ENCODE peak calls at places on chromosomes 4 and X, in six cellular contexts. C is IMR-90, Y is mesenchymal stem cell, M is H9, Q is neuronal stem cell, R is mesendoderm. N is an unnamed sample. For H3K4me1, the result is how much of the 10 kb centered on the place peaks cover.

GRCh38 chrX:99394450-99394849 is 1015.6 kb downstream of the PCDH19 start:
- DNase-seq in C (no peak), Y (no peak), M (peak), Q (no peak), R (peak), N (no peak)

GRCh38 chr4:179196511-179196910 is 1754.3 kb upstream of the AGA start:
- DNase-seq in C (peak), Y (peak), M (no peak), Q (no peak), R (peak), N (no peak)

GRCh38 chr4:6277139-6277802 is 7.6 kb downstream of the WFS1 start:
- DNase-seq in C (no peak), Y (no peak), M (no peak), Q (no peak), R (no peak), N (no peak)

GRCh38 chr4:86035688-86036087 is 324.2 kb downstream of the MAPK10 start:
- DNase-seq in C (peak), Y (no peak), M (no peak), Q (no peak), R (no peak), N (peak)

GRCh38 chr4:153497988-153498967 is 32.1 kb downstream of the TMEM131L start:
- DNase-seq in C (peak), Y (no peak), M (no peak), Q (no peak), R (peak), N (no peak)

GRCh38 chrX:119756926-119757635 is 1.3 kb upstream of the SOWAHD start:
- DNase-seq in C (no peak), Y (no peak), M (peak), Q (no peak), R (peak), N (no peak)

GRCh38 chr4:77433102-77433733 is 172.4 kb upstream of the CXCL13 start:
- DNase-seq in C (peak), Y (peak), M (peak), Q (peak), R (peak), N (peak)

GRCh38 chr4:52856802-52857201 is 5.3 kb upstream of the RASL11B start:
- DNase-seq in C (no peak), Y (no peak), M (no peak), Q (no peak), R (no peak), N (no peak)

GRCh38 chrX:63275127-63275526 is 76.0 kb downstream of the SPIN4 start:
- DNase-seq in C (peak), Y (peak), M (peak), Q (no peak), R (peak), N (peak)

GRCh38 chr4:113181289-113182007 is 132.0 kb downstream of the ANK2 start:
- DNase-seq in C (no peak), Y (no peak), M (no peak), Q (no peak), R (no peak), N (no peak)

GRCh38 chrX:16832301-16832700 is 37.9 kb downstream of the RBBP7 start:
- DNase-seq in C (peak), Y (no peak), M (no peak), Q (no peak), R (peak), N (no peak)

GRCh38 chrX:119488749-119489148 is 20.5 kb downstream of the SLC25A5 start:
- DNase-seq in C (peak), Y (peak), M (no peak), Q (no peak), R (peak), N (peak)

GRCh38 chr4:87236851-87237250 is 16.4 kb upstream of the KLHL8 start:
- DNase-seq in C (no peak), Y (peak), M (no peak), Q (no peak), R (no peak), N (peak)

GRCh38 chr4:16337936-16338335 is 111.7 kb upstream of the TAPT1 start:
- DNase-seq in C (no peak), Y (no peak), M (no peak), Q (no peak), R (no peak), N (no peak)

GRCh38 chrX:113906168-113906567 is 677.7 kb upstream of the HTR2C start:
- DNase-seq in C (no peak), Y (peak), M (no peak), Q (no peak), R (no peak), N (no peak)

GRCh38 chr4:186755550-186756519 is 32.2 kb upstream of the FAT1 start:
- DNase-seq in C (peak), Y (no peak), M (no peak), Q (no peak), R (no peak), N (no peak)

DNA sequence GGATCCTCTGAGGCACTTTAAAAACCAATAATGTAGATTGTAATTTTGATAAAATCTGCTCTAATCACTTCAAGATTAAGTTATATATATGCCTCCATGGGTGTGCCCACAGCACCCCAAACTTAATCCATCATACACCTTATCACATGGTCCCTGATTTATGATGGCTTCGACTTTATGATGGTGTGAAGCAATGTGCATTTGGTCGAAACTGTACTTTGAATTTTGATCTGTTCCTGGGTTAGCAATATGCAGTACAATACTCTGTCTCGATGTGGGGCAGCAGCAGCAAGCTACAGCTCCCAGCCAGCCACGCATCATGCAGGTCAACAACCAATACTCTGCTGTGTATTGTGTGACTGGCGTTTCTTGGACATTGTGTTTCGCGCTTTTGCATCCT is 62.5 kb downstream of the MCUB start:
- DNase-seq in C (no peak), Y (no peak), M (no peak), Q (no peak), R (no peak), N (no peak)
- H3K23ac ChIP-seq in C (no peak), Y (peak), M (no peak), Q (no peak), R (no peak), N (no peak)

GRCh38 chr4:164871673-164872072 is 5.3 kb upstream of the APELA start:
- DNase-seq in C (no peak), Y (no peak), M (no peak), Q (no peak), R (no peak), N (no peak)
- H3K18ac ChIP-seq in C (no peak), Y (no peak), M (no peak), Q (no peak), R (no peak), N (no peak)

GRCh38 chr4:102527695-102528094 is 26.5 kb downstream of the NFKB1 start:
- DNase-seq in C (no peak), Y (peak), M (no peak), Q (no peak), R (no peak), N (no peak)

GRCh38 chr4:102524691-102525090 is 23.5 kb downstream of the NFKB1 start:
- DNase-seq in C (no peak), Y (no peak), M (no peak), Q (no peak), R (no peak), N (no peak)

GRCh38 chr4:102526532-102526931 is 25.4 kb downstream of the NFKB1 start:
- DNase-seq in C (no peak), Y (no peak), M (no peak), Q (no peak), R (no peak), N (no peak)

GRCh38 chr4:102525099-102525498 is 23.9 kb downstream of the NFKB1 start:
- DNase-seq in C (peak), Y (peak), M (no peak), Q (no peak), R (no peak), N (peak)

GRCh38 chr4:102525556-102525955 is 24.4 kb downstream of the NFKB1 start:
- DNase-seq in C (no peak), Y (no peak), M (no peak), Q (no peak), R (no peak), N (no peak)
- H3K4me1 ChIP-seq in C (under half), Y (under half), M (under half), Q (under half), R (under half), N (under half)

GRCh38 chr4:145414224-145414623 is 67.4 kb upstream of the SMAD1 start:
- DNase-seq in C (no peak), Y (no peak), M (no peak), Q (no peak), R (no peak), N (no peak)

GRCh38 chr4:145420595-145421214 is 60.9 kb upstream of the SMAD1 start:
- DNase-seq in C (no peak), Y (no peak), M (no peak), Q (no peak), R (no peak), N (peak)

GRCh38 chr4:145423017-145423708 is 58.5 kb upstream of the SMAD1 start:
- DNase-seq in C (no peak), Y (no peak), M (no peak), Q (no peak), R (no peak), N (peak)

GRCh38 chr4:145418739-145419138 is 62.9 kb upstream of the SMAD1 start:
- DNase-seq in C (no peak), Y (no peak), M (no peak), Q (no peak), R (no peak), N (no peak)

DNA sequence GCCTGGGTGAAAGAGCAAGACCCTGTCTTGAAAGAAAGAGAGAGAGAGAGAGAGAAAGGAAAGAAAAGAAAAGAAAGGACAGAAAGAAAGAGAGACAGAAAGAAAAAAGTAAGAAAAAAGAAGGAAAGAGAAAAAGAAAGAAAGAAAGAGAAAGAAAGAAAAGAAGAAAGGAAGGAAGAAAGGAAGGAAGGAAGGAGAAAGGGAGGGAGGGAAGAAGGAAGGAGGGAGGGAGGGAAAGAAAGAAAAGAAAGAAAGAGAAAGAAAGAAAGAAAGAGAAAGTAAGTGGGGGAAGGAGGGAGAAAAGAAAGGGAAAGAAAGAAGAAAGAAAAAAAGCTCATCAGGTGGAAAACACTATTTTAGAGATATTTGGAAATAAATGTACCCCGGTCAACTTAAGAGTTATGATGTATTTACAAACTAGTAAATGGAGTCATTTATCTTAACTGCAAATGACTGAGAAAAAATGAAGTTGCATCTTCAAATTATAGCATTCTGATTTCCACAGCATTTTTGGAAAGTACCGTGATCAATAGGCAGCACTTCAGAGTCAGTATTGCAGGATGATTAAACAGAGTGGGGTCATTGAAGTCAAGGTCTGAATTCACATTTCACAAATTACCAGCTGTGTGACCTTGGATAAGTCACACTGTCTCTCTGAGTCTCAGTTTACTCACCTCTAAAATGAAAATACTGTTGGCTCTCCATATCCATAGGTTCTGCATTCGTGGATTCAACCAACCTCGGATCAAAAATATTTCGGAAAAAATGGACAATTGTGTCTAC is 64.1 kb upstream of the SMAD1 start:
- DNase-seq in C (no peak), Y (no peak), M (no peak), Q (no peak), R (no peak), N (no peak)
- H3K23ac ChIP-seq in C (no peak), Y (no peak), M (no peak), Q (no peak), R (no peak), N (no peak)

GRCh38 chr4:139410312-139410711 is 43.6 kb upstream of the RAB33B start:
- DNase-seq in C (no peak), Y (no peak), M (no peak), Q (no peak), R (no peak), N (no peak)

GRCh38 chr4:139419388-139419914 is 34.5 kb upstream of the RAB33B start:
- DNase-seq in C (peak), Y (peak), M (no peak), Q (no peak), R (no peak), N (peak)

GRCh38 chr4:139420652-139421051 is 33.3 kb upstream of the RAB33B start:
- DNase-seq in C (no peak), Y (no peak), M (no peak), Q (no peak), R (no peak), N (no peak)

DNA sequence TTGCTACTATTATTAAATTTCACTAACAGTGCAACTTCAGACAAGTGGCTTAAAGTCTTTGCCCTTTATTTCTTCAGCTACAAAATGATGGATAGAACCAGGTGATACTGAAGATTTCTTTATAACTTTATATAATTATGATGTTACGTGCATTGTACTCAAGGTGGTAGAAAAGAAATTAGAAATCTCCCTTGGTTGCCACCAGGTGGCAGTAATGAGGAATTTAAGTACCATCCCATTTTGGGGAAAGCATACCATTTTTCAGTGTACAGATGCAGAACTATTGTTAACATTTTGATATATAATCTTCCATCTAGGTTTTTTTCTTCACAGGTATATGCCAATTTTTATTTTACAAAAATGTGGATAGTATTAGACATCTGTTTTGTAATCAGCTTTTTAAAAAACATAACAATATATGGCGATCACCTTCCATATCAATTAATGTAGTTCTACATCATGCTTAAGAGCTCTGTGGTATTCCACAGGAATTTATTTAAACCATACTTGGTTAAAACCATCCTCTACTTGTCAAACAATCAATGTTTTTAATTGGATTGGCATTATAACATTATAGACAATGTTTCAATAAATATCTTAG is 37.7 kb upstream of the RAB33B start:
- DNase-seq in C (peak), Y (peak), M (no peak), Q (no peak), R (peak), N (no peak)
- H3K18ac ChIP-seq in C (no peak), Y (no peak), M (no peak), Q (no peak), R (no peak), N (no peak)